ENCODE peak calls at places on chromosomes 13 and 19, in eight cellular contexts. B is NCI-H1092; D is OCI-M1; J is G401; K is ELF-1; G is HL-60; C is NCI-H1930; T is stimulated activated CD4-positive, alpha-beta T cell treated with anti-CD3 and anti-CD28 coated beads, Interleukin-4, amount 100 ng/mL, for 48 hours. P is an unnamed sample.

GRCh38 chr13:75635101-75635620 is 969 bp upstream of the LMO7 start:
- DNase-seq in J (no peak), K (peak), G (no peak), C (no peak), B (no peak), T (no peak), D (no peak), P (no peak)

GRCh38 chr13:39952244-39953233 is 297.1 kb downstream of the COG6 start:
- DNase-seq in T (no peak), G (no peak), D (no peak), J (no peak), B (no peak), C (no peak), K (no peak), P (no peak)

GRCh38 chr13:44347905-44348304 is 25.7 kb upstream of the SERP2 start:
- DNase-seq in J (no peak), K (no peak), G (no peak), D (no peak), B (no peak), T (no peak), C (no peak), P (no peak)

GRCh38 chr13:31967155-31967554 is 64.4 kb upstream of the FRY start:
- DNase-seq in T (no peak), C (no peak), G (no peak), D (no peak), K (no peak), J (no peak), B (no peak), P (no peak)

GRCh38 chr19:46288896-46289588 is 7.8 kb upstream of the HIF3A start:
- DNase-seq in K (no peak), G (no peak), J (no peak), C (no peak), B (no peak), D (peak), T (no peak), P (no peak)

GRCh38 chr13:43573787-43574562 is 212.8 kb downstream of the ENOX1 start:
- DNase-seq in C (no peak), G (no peak), D (peak), B (no peak), K (no peak), T (no peak), J (no peak), P (no peak)

GRCh38 chr13:27379694-27380596 is 44.5 kb upstream of the GTF3A start:
- DNase-seq in K (peak), C (peak), T (peak), G (peak), D (peak), B (peak), J (peak), P (no peak)

GRCh38 chr19:19474950-19475781 is 40.2 kb downstream of the TSSK6 start:
- DNase-seq in G (no peak), D (no peak), C (no peak), B (no peak), K (peak), J (no peak), T (no peak), P (no peak)

GRCh38 chr19:33405491-33406461 is 32.3 kb downstream of the CEBPG start:
- DNase-seq in D (no peak), C (no peak), T (no peak), J (no peak), G (no peak), K (no peak), B (no peak), P (no peak)

GRCh38 chr13:40269086-40269485 is 397.4 kb downstream of the FOXO1 start:
- DNase-seq in G (no peak), T (no peak), K (no peak), C (no peak), J (no peak), B (no peak), D (no peak), P (no peak)

GRCh38 chr19:19146000-19146608 is 7.8 kb upstream of the TMEM161A start:
- DNase-seq in G (peak), D (peak), C (no peak), J (peak), T (peak), K (peak), B (peak), P (peak)

P was measured in putamen.